ENCODE peak calls at places on chromosomes 12 and 14, in eight cellular contexts. V is lung, S is right lobe of liver, P is upper lobe of right lung, K is mammary epithelial cell, X is AG09309, U is brain microvascular endothelial cell, I is lower lobe of right lung. N is an unnamed sample.

GRCh38 chr12:131962069-131962468 is 12.3 kb downstream of the EP400 start:
- DNase-seq in I (no peak), X (no peak), S (no peak), U (no peak), K (no peak), P (no peak), V (no peak), N (no peak)

GRCh38 chr12:54689034-54689372 is 40.8 kb upstream of the DCD start:
- DNase-seq in K (no peak), I (no peak), V (no peak), P (no peak), S (no peak), U (no peak), X (no peak), N (no peak)

GRCh38 chr14:73662439-73663056 is 17.8 kb downstream of the DNAL1 start:
- DNase-seq in X (peak), K (peak), I (no peak), U (peak), S (no peak), V (no peak), P (no peak), N (peak)

GRCh38 chr14:63644741-63645140 is 3.1 kb upstream of the WDR89 start:
- DNase-seq in V (no peak), P (no peak), X (no peak), U (no peak), I (no peak), K (no peak), S (no peak), N (peak)

GRCh38 chr14:22319526-22320352 is 269.3 kb downstream of the DAD1 start:
- DNase-seq in V (peak), X (peak), K (peak), S (no peak), U (peak), I (no peak), P (no peak), N (peak)

GRCh38 chr12:94039914-94040313 is 108.5 kb upstream of the PLXNC1 start:
- DNase-seq in X (peak), S (no peak), V (no peak), P (no peak), U (no peak), K (no peak), I (no peak), N (no peak)

GRCh38 chr14:64702493-64703392 is 1.5 kb upstream of the PLEKHG3 start:
- DNase-seq in K (peak), V (peak), P (peak), I (peak), U (no peak), X (no peak), S (no peak), N (peak)

GRCh38 chr12:52628841-52629240 is 10.5 kb upstream of the KRT73 start:
- DNase-seq in P (no peak), I (no peak), S (no peak), V (no peak), X (no peak), K (no peak), U (no peak), N (no peak)

GRCh38 chr12:24918596-24918995 is 30.3 kb downstream of the BCAT1 start:
- DNase-seq in U (no peak), I (no peak), P (no peak), K (no peak), X (no peak), V (no peak), S (no peak), N (no peak)

GRCh38 chr12:462936-463705 is 3.4 kb downstream of the B4GALNT3 start:
- DNase-seq in X (no peak), K (peak), V (no peak), S (no peak), P (peak), I (peak), U (no peak), N (peak)

GRCh38 chr14:90660865-90661570 is 155.2 kb downstream of the TTC7B start:
- DNase-seq in I (peak), X (no peak), P (peak), V (peak), K (no peak), U (no peak), S (no peak), N (no peak)

GRCh38 chr12:45833401-45833800 is 103.9 kb downstream of the ARID2 start:
- DNase-seq in X (no peak), S (no peak), U (no peak), K (no peak), P (no peak), V (no peak), I (no peak), N (no peak)

GRCh38 chr14:28759056-28759657 is 7.4 kb upstream of the FOXG1 start:
- DNase-seq in K (peak), U (no peak), X (no peak), I (peak), P (no peak), S (no peak), V (no peak), N (peak)

GRCh38 chr14:103121846-103122577 is 1.2 kb upstream of the TNFAIP2 start:
- DNase-seq in U (no peak), S (peak), P (peak), K (no peak), X (no peak), I (peak), V (peak), N (peak)

GRCh38 chr12:132523576-132524331 is 33.8 kb downstream of the FBRSL1 start:
- DNase-seq in X (no peak), I (peak), P (peak), V (peak), U (peak), K (peak), S (peak), N (peak)

GRCh38 chr12:25677180-25677937 is 124.3 kb upstream of the LMNTD1 start:
- DNase-seq in V (no peak), I (no peak), P (no peak), S (no peak), X (no peak), K (no peak), U (no peak), N (no peak)

GRCh38 chr12:91127751-91128150 is 16.5 kb upstream of the LUM start:
- DNase-seq in X (no peak), U (peak), S (no peak), K (peak), I (no peak), V (no peak), P (no peak), N (peak)

GRCh38 chr12:113466770-113467153 is 4.9 kb downstream of the LHX5 start:
- DNase-seq in P (no peak), X (no peak), K (no peak), V (no peak), U (no peak), I (no peak), S (no peak), N (no peak)

GRCh38 chr12:113468365-113469223 is 3.1 kb downstream of the LHX5 start:
- DNase-seq in X (no peak), I (no peak), P (no peak), V (no peak), S (no peak), U (no peak), K (no peak), N (no peak)

GRCh38 chr12:113469224-113469652 is 2.4 kb downstream of the LHX5 start:
- DNase-seq in I (no peak), P (no peak), K (no peak), S (no peak), X (no peak), V (no peak), U (no peak), N (peak)

GRCh38 chr12:113467154-113467513 is 4.5 kb downstream of the LHX5 start:
- DNase-seq in I (no peak), K (no peak), V (no peak), X (no peak), P (no peak), U (no peak), S (no peak), N (peak)

GRCh38 chr12:113467514-113468364 is 3.9 kb downstream of the LHX5 start:
- DNase-seq in I (no peak), S (no peak), K (peak), U (no peak), P (peak), X (no peak), V (no peak), N (peak)
- H3K4me3 ChIP-seq in I (peak), S (peak), K (peak), U (peak), P (peak), X (peak), V (no peak), N (peak)

DNA sequence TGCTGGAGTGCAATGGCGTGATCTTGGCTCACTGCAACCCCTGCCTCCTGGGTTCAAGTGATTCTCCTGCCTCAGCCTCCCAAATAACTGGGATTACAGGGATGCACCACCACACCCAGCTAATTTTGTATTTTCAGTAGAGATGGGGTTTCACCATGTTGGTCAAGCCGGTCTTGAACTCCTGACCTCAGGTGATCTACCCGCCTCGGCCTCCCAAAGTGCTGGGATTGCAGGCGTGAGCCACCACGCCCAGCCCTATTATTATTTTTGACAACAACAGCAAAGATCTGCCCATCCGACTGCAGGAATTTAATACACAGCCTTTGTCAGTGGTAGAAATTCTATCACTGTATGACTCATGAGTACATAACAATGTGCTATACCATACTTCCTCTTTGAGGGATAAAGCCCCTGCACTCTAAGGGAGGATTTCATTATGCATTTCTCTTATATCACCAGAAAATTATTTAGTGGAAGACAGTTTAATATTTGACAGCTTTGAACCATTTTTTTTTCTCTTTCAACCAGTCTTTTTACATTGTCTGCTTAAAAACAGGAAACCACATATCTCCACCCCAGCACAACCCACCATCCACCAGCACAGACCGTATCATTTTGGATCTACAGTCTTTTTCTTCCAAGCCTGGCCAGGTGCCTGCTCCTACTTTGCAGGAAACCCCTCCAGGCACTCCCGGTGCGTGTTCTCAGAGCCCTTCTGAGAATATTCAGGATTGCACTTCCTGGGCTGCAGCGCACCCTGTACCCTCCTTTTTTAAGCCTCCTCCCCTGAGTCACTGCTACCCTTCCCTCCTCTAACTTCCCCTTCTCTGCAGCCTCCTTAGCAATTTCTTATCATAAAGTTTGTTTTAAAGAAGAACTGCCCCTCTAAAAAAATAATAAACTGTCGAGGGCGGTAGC is 594 bp downstream of the ARHGDIB start:
- DNase-seq in U (no peak), V (peak), I (no peak), P (peak), K (peak), X (no peak), S (peak), N (peak)
- TF ChIP-seq CTCF in U (no peak), V (no peak), I (no peak), P (no peak), K (no peak), X (no peak), S (no peak), N (no peak)

DNA sequence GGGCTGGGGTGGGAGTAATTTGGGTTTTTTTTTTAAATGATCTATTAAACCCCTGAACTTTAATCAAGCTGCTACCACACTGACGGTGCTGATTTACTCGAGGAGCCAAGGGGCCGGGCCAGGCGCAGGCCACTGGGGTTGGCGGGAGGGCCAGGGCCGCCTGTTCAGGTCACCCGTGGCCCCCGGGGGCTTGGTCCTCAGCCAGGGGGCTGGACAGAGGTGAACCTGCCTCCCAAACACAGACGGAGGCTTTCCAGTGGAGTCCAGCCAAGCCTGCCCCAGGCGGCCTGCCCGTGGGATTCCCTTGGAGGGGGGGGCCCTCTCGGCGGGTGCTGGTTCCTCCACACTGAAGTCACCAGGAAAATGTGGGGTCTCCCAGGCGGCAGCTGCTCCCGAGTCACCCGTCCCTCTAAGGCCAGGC is 167.0 kb upstream of the GSC start:
- DNase-seq in K (no peak), V (no peak), S (no peak), P (no peak), U (no peak), I (no peak), X (no peak), N (no peak)
- H3K4me3 ChIP-seq in K (no peak), V (no peak), S (no peak), P (peak), U (no peak), I (peak), X (no peak), N (no peak)

GRCh38 chr12:63766498-63766897 is 13.2 kb upstream of the RXYLT1 start:
- DNase-seq in P (no peak), I (no peak), U (no peak), S (no peak), K (no peak), V (no peak), X (no peak), N (no peak)
- TF ChIP-seq CTCF in P (no peak), I (no peak), U (peak), S (no peak), K (peak), V (no peak), X (no peak), N (no peak)